ENCODE peak calls at places on chromosomes 11 and 22, in seven cellular contexts. U, C, X, A, G, W and N are unnamed samples.
A peak's percentile ranks its signal among the peaks of the same experiment; 100 is the strongest.

GRCh38 chr11:2679011-2679676 is 20.6 kb downstream of the KCNQ1OT1 start:
- DNase-seq in U (no peak), G (no peak), W (no peak), X (no peak), A (no peak), C (no peak), N (no peak)

GRCh38 chr11:61041755-61042518 is 60.4 kb upstream of the CD5 start:
- DNase-seq in U (no peak), W (no peak), X (no peak), C (no peak), G (peak; percentile 21), A (no peak), N (peak; percentile 74)

GRCh38 chr22:45865561-45866397 is 111.2 kb downstream of the WNT7B start:
- DNase-seq in X (no peak), C (no peak), W (no peak), A (no peak), G (no peak), U (no peak), N (no peak)

GRCh38 chr11:132876301-132877071 is 655.8 kb downstream of the OPCML start:
- DNase-seq in W (no peak), A (no peak), G (no peak), U (no peak), C (no peak), X (no peak), N (no peak)

GRCh38 chr11:79538775-79539174 is 97.9 kb upstream of the TENM4 start:
- DNase-seq in X (no peak), U (no peak), C (no peak), W (no peak), G (no peak), A (no peak), N (no peak)

GRCh38 chr11:100994966-100995365 is 134.6 kb downstream of the PGR start:
- DNase-seq in W (no peak), G (no peak), U (no peak), X (no peak), C (no peak), A (no peak), N (no peak)

GRCh38 chr11:19432370-19433163 is 191.8 kb upstream of the E2F8 start:
- DNase-seq in X (peak; percentile 74), C (no peak), G (no peak), A (no peak), U (no peak), W (no peak), N (no peak)

GRCh38 chr11:32916361-32916760 is 23.8 kb downstream of the QSER1 start:
- DNase-seq in G (no peak), W (no peak), U (no peak), A (no peak), C (no peak), X (no peak), N (no peak)

GRCh38 chr11:30914143-30914762 is 328.1 kb upstream of the MPPED2 start:
- DNase-seq in C (peak; percentile 15), X (no peak), A (no peak), G (peak; percentile 58), U (peak; percentile 16), W (peak; percentile 62), N (peak; percentile 50)

GRCh38 chr11:17684550-17684949 is 34.8 kb upstream of the MYOD1 start:
- DNase-seq in X (no peak), W (no peak), G (no peak), A (no peak), C (no peak), U (no peak), N (no peak)

GRCh38 chr22:44147821-44148574 is 32.7 kb upstream of the PARVG start:
- DNase-seq in X (no peak), G (peak; percentile 86), W (no peak), U (no peak), A (no peak), C (no peak), N (peak; percentile 90)

GRCh38 chr11:7514099-7514725 is 413 bp downstream of the PPFIBP2 start:
- DNase-seq in W (no peak), G (no peak), A (no peak), C (no peak), U (no peak), X (no peak), N (no peak)

GRCh38 chr22:36455571-36456458 is 25.6 kb downstream of the TXN2 start:
- DNase-seq in C (no peak), G (no peak), X (no peak), W (no peak), U (no peak), A (no peak), N (no peak)

GRCh38 chr22:23110190-23110921 is 31.4 kb downstream of the RSPH14 start:
- DNase-seq in W (peak; percentile 73), U (no peak), G (no peak), X (no peak), A (peak; percentile 60), C (no peak), N (no peak)

GRCh38 chr11:134562176-134562575 is 150.1 kb upstream of the B3GAT1 start:
- DNase-seq in A (no peak), G (no peak), W (no peak), X (no peak), U (no peak), C (no peak), N (no peak)

GRCh38 chr11:1706634-1707400 is 9.8 kb downstream of the KRTAP5-6 start:
- DNase-seq in X (no peak), W (no peak), A (no peak), U (no peak), C (no peak), G (no peak), N (no peak)

GRCh38 chr22:22925795-22926358 is 38.3 kb downstream of the IGLL5 start:
- DNase-seq in C (no peak), X (no peak), A (peak; percentile 65), G (no peak), U (no peak), W (no peak), N (no peak)

GRCh38 chr11:66119348-66120133 is 49.5 kb downstream of the PACS1 start:
- DNase-seq in X (no peak), G (no peak), W (peak; percentile 61), C (peak; percentile 55), A (no peak), U (peak; percentile 95), N (peak; percentile 57)

GRCh38 chr11:128361451-128362020 is 225.8 kb downstream of the ETS1 start:
- DNase-seq in X (no peak), G (no peak), C (no peak), A (no peak), U (no peak), W (no peak), N (no peak)

GRCh38 chr11:104531075-104531474 is 367.1 kb upstream of the PDGFD start:
- DNase-seq in U (peak; percentile 0), A (no peak), W (no peak), C (no peak), X (no peak), G (peak; percentile 10), N (no peak)

GRCh38 chr11:14499178-14499559 is 442 bp downstream of the COPB1 start:
- DNase-seq in W (no peak), X (no peak), A (peak; percentile 21), C (no peak), G (no peak), U (peak; percentile 12), N (no peak)

GRCh38 chr11:122998727-122999370 is 17.2 kb upstream of the BSX start:
- DNase-seq in A (no peak), C (no peak), W (no peak), X (no peak), G (no peak), U (no peak), N (no peak)

GRCh38 chr22:49586873-49587272 is 240.8 kb downstream of the BRD1 start:
- DNase-seq in G (no peak), C (no peak), W (no peak), X (no peak), U (no peak), A (no peak), N (no peak)

GRCh38 chr11:70028147-70028855 is 49.8 kb upstream of the ANO1 start:
- DNase-seq in G (no peak), C (no peak), U (no peak), X (no peak), W (no peak), A (no peak), N (no peak)

GRCh38 chr11:70027451-70027850 is 50.7 kb upstream of the ANO1 start:
- DNase-seq in C (no peak), A (no peak), U (no peak), X (no peak), G (no peak), W (no peak), N (no peak)

GRCh38 chr11:70026012-70026411 is 52.1 kb upstream of the ANO1 start:
- DNase-seq in U (no peak), X (no peak), A (no peak), G (no peak), C (no peak), W (no peak), N (no peak)

GRCh38 chr11:70025308-70025707 is 52.8 kb upstream of the ANO1 start:
- DNase-seq in X (no peak), W (no peak), U (no peak), C (no peak), G (no peak), A (no peak), N (no peak)

GRCh38 chr11:70026726-70027125 is 51.4 kb upstream of the ANO1 start:
- DNase-seq in W (no peak), U (no peak), X (no peak), A (no peak), G (no peak), C (no peak), N (no peak)
- TF ChIP-seq YY1 in W (no peak), U (no peak), X (no peak), A (no peak), G (no peak), C (no peak), N (no peak)

GRCh38 chr11:71096751-71097388 is 155.5 kb downstream of the SHANK2 start:
- DNase-seq in G (no peak), U (no peak), C (no peak), W (no peak), X (no peak), A (no peak), N (no peak)
- TF ChIP-seq YY1 in G (no peak), U (no peak), C (no peak), W (no peak), X (no peak), A (no peak), N (no peak)

DNA sequence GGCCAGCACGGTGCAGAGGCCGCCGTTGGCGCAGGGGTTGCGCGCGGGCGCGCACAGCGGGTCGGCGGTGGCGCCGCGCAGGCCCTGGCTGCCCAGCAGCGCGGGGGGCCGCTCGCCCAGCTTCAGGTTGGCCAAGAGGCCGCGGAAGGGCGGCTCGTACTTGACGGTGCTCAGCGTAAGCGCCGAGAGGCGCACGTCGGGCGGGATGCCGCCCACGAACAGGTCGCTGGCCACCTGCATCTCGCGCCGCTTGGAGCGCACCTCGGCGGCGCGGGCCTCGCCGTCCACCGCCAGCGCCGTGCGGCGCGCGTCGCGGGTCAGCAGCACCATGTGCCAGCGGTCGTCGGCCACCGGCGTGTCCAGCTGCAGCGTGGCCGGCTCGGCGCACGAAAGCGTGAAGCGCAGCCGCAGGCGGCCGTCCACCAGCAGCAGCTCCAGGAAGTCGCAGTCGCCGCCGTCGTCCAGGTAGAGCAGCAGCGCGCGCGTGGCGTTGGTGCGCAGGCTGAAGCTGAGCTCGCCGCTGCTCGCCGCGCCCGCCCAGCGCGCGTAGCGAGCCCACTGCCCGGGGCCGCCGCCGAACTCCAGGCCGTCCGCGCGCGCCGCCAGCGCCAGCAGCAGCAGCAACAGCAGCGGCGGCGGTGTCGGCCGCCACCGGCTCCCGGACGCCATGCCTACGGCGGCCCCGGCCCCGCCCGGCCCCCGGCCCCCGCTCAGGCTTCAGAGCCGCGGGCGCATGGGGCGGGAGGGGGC is 9.8 kb downstream of the NRXN2 start:
- DNase-seq in X (no peak), A (peak; percentile 33), W (no peak), C (no peak), U (no peak), G (no peak), N (no peak)
- TF ChIP-seq YY1 in X (no peak), A (no peak), W (no peak), C (no peak), U (no peak), G (no peak), N (no peak)

GRCh38 chr11:10493041-10493663 is 38.1 kb downstream of the AMPD3 start:
- DNase-seq in C (no peak), A (no peak), U (no peak), W (no peak), X (no peak), G (no peak), N (no peak)
- TF ChIP-seq YY1 in C (no peak), A (no peak), U (no peak), W (no peak), X (no peak), G (no peak), N (no peak)